ENCODE peak calls at places on chromosomes 13 and 19, in four cellular contexts. A, L, T and Y are unnamed samples.
A peak's percentile ranks its signal among the peaks of the same experiment; 100 is the strongest.

GRCh38 chr13:49436890-49437289 is 7.0 kb downstream of the CAB39L start:
- DNase-seq in A (peak; percentile 76), L (no peak), T (peak; percentile 21), Y (no peak)

GRCh38 chr19:33819875-33820781 is 23.5 kb downstream of the KCTD15 start:
- DNase-seq in A (peak; percentile 80), L (peak; percentile 84), T (peak; percentile 75), Y (peak; percentile 88)

GRCh38 chr19:43675269-43675879 is 5.4 kb upstream of the PLAUR start:
- DNase-seq in A (no peak), L (no peak), T (peak; percentile 73), Y (no peak)

GRCh38 chr13:46062190-46062589 is 9.6 kb upstream of the ZC3H13 start:
- DNase-seq in A (no peak), L (no peak), T (no peak), Y (no peak)

GRCh38 chr19:49896863-49897621 is at the start of gene IL4I1:
- DNase-seq in A (no peak), L (no peak), T (no peak), Y (no peak)

GRCh38 chr13:30148171-30148754 is 159.1 kb downstream of the KATNAL1 start:
- DNase-seq in A (no peak), L (no peak), T (no peak), Y (no peak)

GRCh38 chr19:38710928-38711725 is 33.1 kb downstream of the CAPN12 start:
- DNase-seq in A (no peak), L (no peak), T (no peak), Y (no peak)

GRCh38 chr13:39189778-39190177 is 151.5 kb downstream of the NHLRC3 start:
- DNase-seq in A (no peak), L (no peak), T (no peak), Y (peak; percentile 54)

GRCh38 chr19:50178859-50179537 is 15.9 kb upstream of the IZUMO2 start:
- DNase-seq in A (no peak), L (no peak), T (no peak), Y (no peak)

GRCh38 chr19:45852941-45853340 is 10.0 kb downstream of the SYMPK start:
- DNase-seq in A (no peak), L (no peak), T (no peak), Y (no peak)

GRCh38 chr13:106520205-106521004 is 15.1 kb downstream of the EFNB2 start:
- DNase-seq in A (no peak), L (no peak), T (no peak), Y (no peak)

GRCh38 chr13:39407138-39407537 is 195.9 kb downstream of the LHFPL6 start:
- DNase-seq in A (no peak), L (no peak), T (no peak), Y (no peak)

GRCh38 chr13:110320645-110321044 is 13.6 kb downstream of the COL4A2 start:
- DNase-seq in A (no peak), L (no peak), T (no peak), Y (no peak)

GRCh38 chr13:72463561-72463960 is 263.9 kb downstream of the MZT1 start:
- DNase-seq in A (peak; percentile 64), L (no peak), T (no peak), Y (no peak)

GRCh38 chr19:27822336-27822735 is 1390.6 kb downstream of the UQCRFS1 start:
- DNase-seq in A (no peak), L (no peak), T (no peak), Y (no peak)

GRCh38 chr19:31294189-31294588 is 55.0 kb downstream of the TSHZ3 start:
- DNase-seq in A (no peak), L (no peak), T (no peak), Y (no peak)

GRCh38 chr19:36771275-36772231 is 1.1 kb downstream of the ZNF850 start:
- DNase-seq in A (peak; percentile 89), L (peak; percentile 50), T (peak; percentile 63), Y (peak; percentile 84)

GRCh38 chr13:110819203-110820014 is 95.5 kb downstream of the ANKRD10 start:
- DNase-seq in A (peak; percentile 85), L (peak; percentile 86), T (peak; percentile 79), Y (peak; percentile 96)

GRCh38 chr13:110890279-110891150 is 24.4 kb downstream of the ANKRD10 start:
- DNase-seq in A (no peak), L (no peak), T (no peak), Y (no peak)

GRCh38 chr19:1206733-1207301 is 1.2 kb downstream of the STK11 start:
- DNase-seq in A (no peak), L (no peak), T (peak; percentile 22), Y (peak; percentile 65)

GRCh38 chr13:31927219-31927653 is 104.3 kb upstream of the FRY start:
- DNase-seq in A (no peak), L (no peak), T (peak; percentile 51), Y (peak; percentile 50)

GRCh38 chr13:31418186-31418585 is 218.4 kb downstream of the B3GLCT start:
- DNase-seq in A (no peak), L (no peak), T (no peak), Y (no peak)

GRCh38 chr13:99614465-99614885 is 113.2 kb downstream of the TM9SF2 start:
- DNase-seq in A (no peak), L (no peak), T (peak; percentile 62), Y (peak; percentile 75)

GRCh38 chr19:2926341-2927031 is 18.3 kb downstream of the ZNF77 start:
- DNase-seq in A (no peak), L (no peak), T (no peak), Y (no peak)

GRCh38 chr19:39310558-39311311 is 9.9 kb downstream of the LRFN1 start:
- DNase-seq in A (no peak), L (peak; percentile 90), T (no peak), Y (peak; percentile 86)

GRCh38 chr19:10748195-10748923 is 30.5 kb downstream of the DNM2 start:
- DNase-seq in A (peak; percentile 35), L (no peak), T (no peak), Y (no peak)
- H3K4me1 ChIP-seq in A (peaks cover 21% of the 10 kb centered on the region), L (peaks cover 51% of the 10 kb centered on the region), T (peaks cover 86% of the 10 kb centered on the region), Y (no peaks in the 10 kb centered on the region)

GRCh38 chr19:8481616-8482015 is 20.8 kb downstream of the PRAM1 start:
- DNase-seq in A (peak; percentile 26), L (no peak), T (no peak), Y (no peak)

GRCh38 chr19:8476524-8476923 is 25.9 kb downstream of the PRAM1 start:
- DNase-seq in A (no peak), L (no peak), T (no peak), Y (no peak)

GRCh38 chr19:8481191-8481590 is 21.2 kb downstream of the PRAM1 start:
- DNase-seq in A (peak; percentile 36), L (no peak), T (no peak), Y (no peak)

GRCh38 chr19:8477889-8478288 is 24.6 kb downstream of the PRAM1 start:
- DNase-seq in A (no peak), L (no peak), T (no peak), Y (no peak)

GRCh38 chr19:8478605-8479004 is 23.8 kb downstream of the PRAM1 start:
- DNase-seq in A (peak; percentile 22), L (no peak), T (no peak), Y (no peak)
- H3K36me3 ChIP-seq in A (no peaks in the 10 kb centered on the region), L (peaks cover 91% of the 10 kb centered on the region), T (peaks cover 1% of the 10 kb centered on the region), Y (peaks cover 87% of the 10 kb centered on the region)

GRCh38 chr13:98529171-98529570 is 47.7 kb downstream of the STK24 start:
- DNase-seq in A (no peak), L (no peak), T (no peak), Y (no peak)
- H3K4me1 ChIP-seq in A (peaks cover 20% of the 10 kb centered on the region), L (no peaks in the 10 kb centered on the region), T (peaks cover 29% of the 10 kb centered on the region), Y (peaks cover 14% of the 10 kb centered on the region)

GRCh38 chr19:16876904-16877361 is 11.9 kb upstream of the F2RL3 start:
- DNase-seq in A (no peak), L (no peak), T (no peak), Y (no peak)
- H3K36me3 ChIP-seq in A (no peaks in the 10 kb centered on the region), L (peaks cover 59% of the 10 kb centered on the region), T (peaks cover 17% of the 10 kb centered on the region), Y (peaks cover 26% of the 10 kb centered on the region)

GRCh38 chr13:51614350-51614786 is 30.1 kb downstream of the WDFY2 start:
- DNase-seq in A (no peak), L (no peak), T (peak; percentile 41), Y (no peak)

GRCh38 chr13:51620165-51620983 is 36.1 kb downstream of the WDFY2 start:
- DNase-seq in A (no peak), L (no peak), T (no peak), Y (no peak)

GRCh38 chr13:51619614-51620013 is 35.4 kb downstream of the WDFY2 start:
- DNase-seq in A (no peak), L (no peak), T (no peak), Y (no peak)

GRCh38 chr13:51621597-51621996 is 37.3 kb downstream of the WDFY2 start:
- DNase-seq in A (no peak), L (no peak), T (no peak), Y (no peak)

DNA sequence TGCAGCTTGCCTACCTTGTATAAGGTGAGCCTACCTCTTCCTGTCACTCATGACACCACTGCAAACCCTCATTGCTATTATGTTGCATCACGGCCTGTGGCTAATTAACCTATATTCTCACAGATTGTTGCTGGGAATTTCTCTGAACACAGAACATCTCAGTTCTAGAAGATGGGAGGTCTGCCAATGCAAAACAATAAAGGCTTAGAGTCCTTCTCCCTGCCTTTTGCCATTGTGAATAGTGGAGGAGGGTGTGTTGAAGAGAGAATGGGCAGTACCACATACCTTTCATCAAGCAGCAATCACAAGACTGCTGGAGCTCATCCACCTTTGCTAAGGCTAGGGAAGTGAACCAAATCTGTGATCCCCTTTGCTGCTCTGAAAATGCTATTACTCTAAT is 34.4 kb downstream of the WDFY2 start:
- DNase-seq in A (no peak), L (no peak), T (no peak), Y (no peak)
- H3K4me1 ChIP-seq in A (peaks cover 12% of the 10 kb centered on the region), L (no peaks in the 10 kb centered on the region), T (peaks cover 35% of the 10 kb centered on the region), Y (no peaks in the 10 kb centered on the region)

DNA sequence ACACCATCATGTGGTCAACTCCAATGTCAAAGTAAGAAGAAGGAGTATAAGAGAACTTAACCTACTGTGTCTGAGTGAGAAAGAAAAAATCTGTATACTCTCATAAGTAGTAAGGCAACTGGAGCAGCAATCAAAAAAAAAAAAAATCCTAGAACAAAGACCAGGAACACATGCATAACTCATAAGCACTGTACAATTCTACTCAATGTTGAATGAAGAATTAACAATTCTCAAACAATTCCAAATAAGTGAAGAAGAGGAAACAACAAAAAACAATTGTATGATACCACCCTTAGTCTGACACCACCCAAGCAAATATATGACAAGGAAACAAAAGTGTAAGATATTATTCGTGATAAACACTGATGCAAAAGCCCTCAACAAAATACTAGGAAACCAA is 24.6 kb downstream of the ZNF160 start:
- DNase-seq in A (no peak), L (no peak), T (no peak), Y (no peak)
- H3K36me3 ChIP-seq in A (no peaks in the 10 kb centered on the region), L (peaks cover 48% of the 10 kb centered on the region), T (peaks cover 11% of the 10 kb centered on the region), Y (peaks cover 76% of the 10 kb centered on the region)

DNA sequence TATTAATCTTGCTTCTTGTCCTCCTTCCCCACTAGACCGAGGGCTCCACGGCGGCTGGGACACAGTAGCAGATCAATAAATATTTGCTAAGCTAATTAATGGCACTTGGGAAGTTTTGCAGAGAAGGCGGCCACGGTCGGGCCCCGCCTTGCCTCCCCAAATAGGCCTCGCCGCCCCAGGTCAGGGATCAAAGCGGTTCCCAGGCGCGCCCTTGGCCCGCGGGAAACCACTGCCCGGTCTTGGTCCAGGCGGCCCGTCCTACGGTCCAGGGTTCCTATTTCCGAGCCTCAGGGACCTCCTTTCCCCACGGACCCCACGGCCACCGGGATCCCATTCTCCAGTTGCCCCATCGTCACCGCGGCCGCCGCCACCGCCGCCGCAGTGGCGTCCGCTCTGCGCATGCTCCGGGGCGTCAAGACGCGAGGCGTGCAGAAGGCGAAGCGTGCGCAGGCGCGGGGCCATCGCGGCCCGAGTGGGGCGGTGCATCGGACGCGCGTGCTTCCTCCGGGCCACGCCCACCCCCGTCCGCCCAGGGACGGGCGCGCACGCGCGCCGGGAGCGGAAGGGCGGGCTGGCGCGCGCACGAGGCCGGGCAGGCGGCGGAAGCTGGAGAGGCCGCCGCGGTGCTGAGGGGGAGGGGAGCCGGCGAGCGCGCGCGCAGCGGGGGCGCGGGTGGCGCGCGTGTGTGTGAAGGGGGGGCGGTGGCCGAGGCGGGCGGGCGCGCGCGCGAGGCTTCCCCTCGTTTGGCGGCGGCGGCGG is at the start of gene SMARCA4:
- DNase-seq in A (peak; percentile 99), L (peak; percentile 99), T (peak; percentile 99), Y (peak; percentile 98)
- H3K4me1 ChIP-seq in A (peaks cover 6% of the 10 kb centered on the region), L (peaks cover 15% of the 10 kb centered on the region), T (peaks cover 24% of the 10 kb centered on the region), Y (no peaks in the 10 kb centered on the region)